ENCODE peak calls at places on chromosomes 2 and 18, in nine cellular contexts. U, L, W, Z, E, N, H, O and M are unnamed samples.

GRCh38 chr2:160918909-160919503 is 241.2 kb upstream of the TANK start:
- DNase-seq in W (peak), Z (no peak), U (peak), N (peak), L (peak), E (peak), O (no peak), H (no peak), M (peak)

GRCh38 chr18:63848159-63848558 is 39.3 kb upstream of the SERPINB2 start:
- DNase-seq in O (peak), E (peak), H (peak), U (no peak), W (no peak), Z (no peak), N (peak), L (no peak), M (peak)

GRCh38 chr18:7658701-7659100 is 91.6 kb downstream of the PTPRM start:
- DNase-seq in N (no peak), W (no peak), U (no peak), L (no peak), Z (no peak), H (no peak), E (no peak), O (no peak), M (peak)

GRCh38 chr2:208012449-208012848 is 12.9 kb downstream of the PLEKHM3 start:
- DNase-seq in O (no peak), W (no peak), H (no peak), U (no peak), E (no peak), N (no peak), Z (no peak), L (no peak), M (no peak)

GRCh38 chr2:193331701-193332100 is 1137.0 kb upstream of the TMEFF2 start:
- DNase-seq in H (no peak), Z (no peak), O (peak), L (no peak), E (no peak), W (no peak), U (no peak), N (peak), M (no peak)

GRCh38 chr18:24868760-24869237 is 408.4 kb downstream of the HRH4 start:
- DNase-seq in O (peak), H (no peak), N (no peak), E (no peak), L (no peak), W (no peak), U (no peak), Z (peak), M (peak)

GRCh38 chr2:72082021-72082739 is 65.5 kb downstream of the CYP26B1 start:
- DNase-seq in W (no peak), H (no peak), Z (no peak), E (no peak), U (no peak), O (peak), N (no peak), L (no peak), M (no peak)

GRCh38 chr18:22961156-22961555 is 28.0 kb downstream of the RBBP8 start:
- DNase-seq in Z (no peak), W (no peak), E (no peak), O (no peak), L (no peak), H (no peak), U (no peak), N (no peak), M (no peak)

GRCh38 chr2:1653137-1653789 is 91.1 kb downstream of the PXDN start:
- DNase-seq in L (no peak), W (no peak), H (no peak), Z (peak), U (peak), N (no peak), O (peak), E (no peak), M (peak)

GRCh38 chr2:230347659-230348305 is 20.8 kb downstream of the SP140L start:
- DNase-seq in Z (no peak), L (no peak), H (no peak), W (no peak), U (no peak), N (no peak), E (no peak), O (peak), M (peak)

GRCh38 chr2:86293612-86294011 is 43.8 kb downstream of the REEP1 start:
- DNase-seq in H (no peak), N (no peak), W (no peak), O (no peak), E (peak), U (no peak), L (no peak), Z (peak), M (peak)

GRCh38 chr18:21000667-21001066 is 110.9 kb downstream of the ROCK1 start:
- DNase-seq in U (no peak), E (no peak), O (peak), N (no peak), L (no peak), Z (no peak), H (no peak), W (no peak), M (peak)

GRCh38 chr18:46079336-46079735 is 7.3 kb upstream of the PSTPIP2 start:
- DNase-seq in O (no peak), E (no peak), L (no peak), W (no peak), U (no peak), N (no peak), H (no peak), Z (no peak), M (no peak)

GRCh38 chr2:123091471-123091870 is 933.6 kb upstream of the CNTNAP5 start:
- DNase-seq in L (no peak), U (no peak), N (no peak), H (no peak), Z (no peak), W (no peak), O (no peak), E (no peak), M (no peak)